ENCODE peak calls at places on chromosome 12, in seven cellular contexts. I is GM23248, Q is psoas muscle, T is adipocyte, C is ovary, H is AG10803, F is ascending aorta. R is an unnamed sample.

GRCh38 chr12:47740536-47741339 is 15.4 kb upstream of the ENDOU start:
- DNase-seq in I (no peak), Q (no peak), H (no peak), F (no peak), C (no peak), T (no peak), R (no peak)

GRCh38 chr12:52582971-52583456 is 9.4 kb upstream of the KRT74 start:
- DNase-seq in T (peak), I (peak), F (no peak), Q (peak), H (peak), C (no peak), R (no peak)

GRCh38 chr12:124925117-124925516 is 10.7 kb upstream of the UBC start:
- DNase-seq in H (no peak), F (no peak), T (no peak), Q (no peak), C (no peak), I (no peak), R (no peak)

GRCh38 chr12:122389677-122390076 is 32.8 kb downstream of the CLIP1 start:
- DNase-seq in C (no peak), T (no peak), I (no peak), H (peak), Q (no peak), F (no peak), R (no peak)

GRCh38 chr12:115370650-115371049 is 686.7 kb upstream of the TBX3 start:
- DNase-seq in T (no peak), C (no peak), I (no peak), F (no peak), Q (no peak), H (no peak), R (no peak)

GRCh38 chr12:24955389-24955788 is 6.5 kb upstream of the BCAT1 start:
- DNase-seq in F (no peak), I (no peak), C (no peak), H (no peak), Q (no peak), T (no peak), R (no peak)

GRCh38 chr12:129693731-129694130 is 210.1 kb downstream of the TMEM132D start:
- DNase-seq in Q (no peak), I (no peak), H (no peak), C (no peak), T (no peak), F (no peak), R (no peak)

GRCh38 chr12:123905319-123905925 is 67.2 kb downstream of the CCDC92 start:
- DNase-seq in F (no peak), I (peak), C (peak), T (peak), Q (no peak), H (peak), R (no peak)

GRCh38 chr12:111069886-111070285 is 149.5 kb upstream of the MYL2 start:
- DNase-seq in F (no peak), Q (no peak), I (no peak), T (no peak), C (no peak), H (no peak), R (no peak)

GRCh38 chr12:112314981-112315380 is 67.2 kb downstream of the HECTD4 start:
- DNase-seq in I (no peak), T (no peak), F (no peak), H (peak), C (no peak), Q (no peak), R (no peak)

GRCh38 chr12:11922361-11922760 is 148.4 kb upstream of the BCL2L14 start:
- DNase-seq in F (no peak), T (no peak), I (no peak), Q (no peak), H (no peak), C (no peak), R (no peak)

GRCh38 chr12:32895688-32896437 is 714 bp downstream of the PKP2 start:
- DNase-seq in H (no peak), F (no peak), I (no peak), C (peak), Q (no peak), T (no peak), R (no peak)

GRCh38 chr12:131829351-131829794 is 1.2 kb downstream of the MMP17 start:
- DNase-seq in T (peak), F (no peak), I (peak), H (no peak), Q (no peak), C (no peak), R (no peak)

GRCh38 chr12:3218150-3218845 is 141.1 kb downstream of the TSPAN9 start:
- DNase-seq in C (peak), Q (peak), I (peak), T (peak), F (peak), H (peak), R (peak)

GRCh38 chr12:51911788-51912711 is 4.7 kb downstream of the ACVRL1 start:
- DNase-seq in Q (peak), C (no peak), F (no peak), T (no peak), I (no peak), H (no peak), R (no peak)

GRCh38 chr12:106461730-106462129 is 104.2 kb downstream of the POLR3B start:
- DNase-seq in T (no peak), I (no peak), C (no peak), Q (no peak), F (no peak), H (no peak), R (no peak)

GRCh38 chr12:27545666-27546065 is 21.7 kb downstream of the PPFIBP1 start:
- DNase-seq in H (no peak), I (no peak), F (no peak), Q (no peak), T (no peak), C (no peak), R (no peak)

GRCh38 chr12:130214686-130215370 is 52.6 kb downstream of the FZD10 start:
- DNase-seq in Q (no peak), T (no peak), F (no peak), H (no peak), C (no peak), I (no peak), R (no peak)

GRCh38 chr12:65962921-65963883 is 138.9 kb downstream of the HMGA2 start:
- DNase-seq in F (no peak), Q (no peak), C (peak), T (no peak), I (no peak), H (no peak), R (no peak)

GRCh38 chr12:54136844-54137580 is 51.8 kb downstream of the SMUG1 start:
- DNase-seq in T (no peak), H (peak), C (no peak), F (no peak), I (peak), Q (no peak), R (no peak)

GRCh38 chr12:89948266-89949175 is 239.9 kb upstream of the ATP2B1 start:
- DNase-seq in T (no peak), H (no peak), I (no peak), Q (no peak), F (no peak), C (no peak), R (no peak)

GRCh38 chr12:104669851-104670337 is 213.1 kb downstream of the CHST11 start:
- DNase-seq in Q (peak), F (no peak), I (no peak), C (peak), T (no peak), H (peak), R (no peak)

GRCh38 chr12:50984899-50985298 is 32.6 kb downstream of the HIGD1C start:
- DNase-seq in Q (no peak), F (no peak), I (peak), C (no peak), T (no peak), H (no peak), R (no peak)

GRCh38 chr12:115584156-115584555 is 693.3 kb downstream of the MED13L start:
- DNase-seq in F (no peak), Q (no peak), C (no peak), H (no peak), I (no peak), T (no peak), R (no peak)

GRCh38 chr12:1995205-1995896 is 8.9 kb downstream of the DCP1B start:
- DNase-seq in Q (no peak), T (no peak), H (no peak), F (no peak), I (peak), C (no peak), R (no peak)

GRCh38 chr12:101086490-101086889 is 123.5 kb downstream of the SLC5A8 start:
- DNase-seq in I (peak), F (no peak), C (no peak), Q (no peak), T (no peak), H (peak), R (peak)

GRCh38 chr12:75710361-75711069 is 199.1 kb upstream of the KRR1 start:
- DNase-seq in H (peak), Q (no peak), T (peak), C (no peak), F (no peak), I (peak), R (no peak)

GRCh38 chr12:81530352-81530751 is 228.8 kb downstream of the PPFIA2 start:
- DNase-seq in F (no peak), H (no peak), Q (no peak), I (no peak), C (no peak), T (peak), R (no peak)

GRCh38 chr12:116766285-116766684 is 28.2 kb downstream of the RNFT2 start:
- DNase-seq in C (no peak), F (no peak), T (no peak), H (no peak), I (no peak), Q (no peak), R (no peak)

GRCh38 chr12:59446156-59446555 is 149.7 kb upstream of the SLC16A7 start:
- DNase-seq in I (no peak), F (no peak), H (no peak), C (no peak), Q (no peak), T (no peak), R (no peak)

GRCh38 chr12:131834798-131835615 is 6.8 kb downstream of the MMP17 start:
- DNase-seq in F (no peak), C (peak), T (no peak), H (no peak), Q (no peak), I (no peak), R (no peak)

GRCh38 chr12:98741229-98741614 is 96.1 kb downstream of the APAF1 start:
- DNase-seq in Q (no peak), H (no peak), T (no peak), F (no peak), I (peak), C (no peak), R (no peak)

GRCh38 chr12:58566599-58566998 is 353.7 kb downstream of the LRIG3 start:
- DNase-seq in Q (no peak), T (peak), C (no peak), I (peak), F (no peak), H (peak), R (peak)

GRCh38 chr12:102565555-102565954 is 85.2 kb upstream of the IGF1 start:
- DNase-seq in H (no peak), T (no peak), I (no peak), Q (no peak), C (no peak), F (no peak), R (no peak)

GRCh38 chr12:45615268-45615667 is 114.2 kb upstream of the ARID2 start:
- DNase-seq in H (peak), F (no peak), C (no peak), Q (no peak), T (peak), I (peak), R (peak)

GRCh38 chr12:126093911-126094310 is 1028.7 kb downstream of the AACS start:
- DNase-seq in H (no peak), Q (no peak), T (peak), I (peak), C (no peak), F (no peak), R (peak)

GRCh38 chr12:123379391-123379790 is 4.5 kb upstream of the KMT5A start:
- DNase-seq in H (no peak), Q (no peak), T (no peak), I (no peak), F (no peak), C (no peak), R (no peak)

GRCh38 chr12:19694627-19695026 is 255.3 kb downstream of the AEBP2 start:
- DNase-seq in C (no peak), T (peak), H (peak), Q (no peak), I (peak), F (no peak), R (peak)

GRCh38 chr12:25648460-25648859 is 95.4 kb upstream of the LMNTD1 start:
- DNase-seq in T (peak), F (no peak), Q (peak), H (peak), C (no peak), I (peak), R (peak)

GRCh38 chr12:69616025-69616424 is 5.3 kb upstream of the LRRC10 start:
- DNase-seq in Q (no peak), C (no peak), H (no peak), I (no peak), F (no peak), T (no peak), R (no peak)

GRCh38 chr12:69613351-69613750 is 2.6 kb upstream of the LRRC10 start:
- DNase-seq in I (no peak), T (no peak), C (no peak), F (no peak), H (no peak), Q (no peak), R (no peak)

GRCh38 chr12:69608114-69608513 is 2.6 kb downstream of the LRRC10 start:
- DNase-seq in Q (no peak), I (no peak), C (no peak), H (peak), F (no peak), T (peak), R (no peak)

GRCh38 chr12:69610729-69611128 is at the start of gene LRRC10:
- DNase-seq in F (no peak), C (no peak), H (no peak), Q (no peak), T (no peak), I (no peak), R (no peak)

DNA sequence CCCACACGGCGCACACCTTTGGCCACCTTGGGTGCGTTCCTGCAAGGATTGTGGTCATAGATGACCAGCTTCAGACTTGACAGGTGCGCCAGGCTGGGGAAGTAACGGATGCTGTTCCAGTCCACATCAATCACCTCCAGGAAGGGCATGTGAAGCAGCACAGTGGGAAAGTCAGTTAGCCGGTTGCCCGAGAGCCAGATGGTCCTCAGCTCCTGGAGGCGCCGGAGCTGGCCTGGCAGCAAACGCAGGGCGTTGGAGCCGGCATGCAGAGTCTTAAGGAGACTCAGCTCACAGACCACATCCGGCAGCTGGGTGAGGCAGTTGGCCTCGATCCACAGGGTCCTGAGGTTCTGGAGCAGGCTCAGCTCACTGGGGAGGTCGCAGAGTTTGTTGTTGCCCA is 581 bp downstream of the LRRC10 start:
- DNase-seq in I (no peak), C (no peak), F (no peak), T (no peak), H (no peak), Q (no peak), R (no peak)
- H3K4me3 ChIP-seq in I (no peak), C (no peak), F (no peak), T (no peak), H (no peak), Q (no peak), R (no peak)

DNA sequence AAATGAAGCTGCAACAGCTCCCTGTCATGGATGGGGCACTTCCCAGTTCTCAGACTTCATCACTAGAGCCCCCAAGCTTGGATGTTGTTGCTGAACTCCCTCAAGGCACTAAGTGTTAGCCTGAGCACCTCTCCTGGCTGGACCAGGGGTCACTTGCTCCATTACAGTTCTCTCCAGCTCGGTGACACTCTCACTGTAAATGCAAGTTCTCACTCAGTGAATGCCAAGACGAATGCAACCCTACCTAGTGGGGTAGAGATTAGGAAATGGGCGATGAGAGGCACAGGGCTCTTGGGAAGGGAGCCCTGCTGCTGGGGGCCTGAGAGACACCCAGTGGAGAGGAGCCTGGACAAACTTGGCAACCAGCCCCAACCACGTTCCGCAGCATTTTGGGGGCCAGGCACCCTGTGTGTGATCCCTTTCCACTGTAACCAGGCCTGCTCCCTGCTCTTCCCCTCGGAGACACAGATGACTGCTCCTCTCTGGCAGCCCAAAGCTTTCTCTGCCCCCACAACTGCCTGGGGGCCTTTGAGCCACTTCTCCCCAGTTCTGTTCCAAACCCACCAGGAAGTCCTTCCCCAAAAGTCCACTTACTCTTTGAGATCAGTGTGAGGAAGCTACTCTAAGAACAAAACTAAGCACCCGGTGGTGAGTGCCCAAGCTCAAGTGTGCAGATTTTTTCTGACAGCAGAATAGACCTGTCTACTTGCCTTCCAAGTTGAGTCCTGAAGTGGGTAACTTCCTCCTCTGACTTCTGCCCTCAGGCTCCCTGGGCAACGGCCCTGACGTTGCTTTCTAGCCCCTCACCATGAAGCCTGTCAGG is 8.0 kb upstream of the SELPLG start:
- DNase-seq in T (no peak), Q (no peak), C (no peak), H (no peak), I (no peak), F (no peak), R (no peak)
- H3K4me3 ChIP-seq in T (no peak), Q (no peak), C (no peak), H (no peak), I (no peak), F (no peak), R (no peak)

DNA sequence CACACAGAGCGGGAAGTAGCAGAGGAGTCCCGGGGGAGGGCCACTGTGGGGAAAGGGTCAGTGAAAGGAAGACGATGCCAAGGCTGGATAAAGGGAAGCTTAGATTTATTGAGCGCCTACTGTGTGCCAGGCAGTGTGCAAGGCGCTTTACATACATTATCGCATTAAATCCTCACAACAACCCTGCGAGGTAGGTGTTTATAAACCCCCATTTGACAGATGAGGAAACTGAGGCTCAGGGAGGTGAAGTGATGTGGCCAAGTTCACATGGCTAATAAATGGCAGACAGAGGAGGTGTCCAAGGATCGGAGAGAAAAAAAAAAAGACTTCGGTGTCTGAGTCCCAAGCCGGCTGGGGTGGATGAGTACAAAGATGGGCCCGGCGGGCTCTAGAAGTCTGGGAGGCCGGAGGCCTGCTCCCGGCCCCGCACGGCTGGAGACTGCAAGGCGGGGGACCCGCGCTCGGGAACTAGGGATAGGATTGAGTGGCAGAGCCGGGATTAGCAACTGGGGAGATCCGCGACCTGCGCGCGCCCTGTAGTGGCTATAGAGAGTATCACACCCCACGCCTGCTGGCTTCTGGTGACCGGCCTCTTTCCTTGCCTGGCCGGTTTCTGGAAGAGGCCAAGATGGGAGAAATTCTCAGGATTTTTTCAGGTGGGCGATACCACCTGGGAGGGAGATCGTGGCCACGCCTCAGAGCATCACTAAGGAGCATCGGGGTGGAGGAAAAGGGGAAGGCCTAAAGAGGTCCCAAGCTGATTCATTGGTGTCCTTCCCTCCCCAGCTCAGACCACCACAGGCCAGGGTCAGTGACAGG is 3.9 kb downstream of the DDN start:
- DNase-seq in I (peak), C (peak), H (peak), F (no peak), Q (peak), T (peak), R (no peak)
- H3K4me3 ChIP-seq in I (peak), C (no peak), H (peak), F (no peak), Q (peak), T (peak), R (peak)

GRCh38 chr12:13981296-13981962 is at the start of gene GRIN2B:
- DNase-seq in Q (no peak), H (no peak), T (no peak), I (no peak), C (peak), F (no peak), R (no peak)
- H3K4me3 ChIP-seq in Q (peak), H (no peak), T (peak), I (no peak), C (peak), F (peak), R (peak)

GRCh38 chr12:7058850-7059249 is 1.7 kb upstream of the C1S start:
- DNase-seq in T (no peak), F (no peak), C (no peak), H (no peak), Q (no peak), I (no peak), R (no peak)

GRCh38 chr12:7061138-7061537 is 620 bp downstream of the C1S start:
- DNase-seq in F (no peak), I (peak), Q (no peak), T (no peak), H (peak), C (peak), R (no peak)

GRCh38 chr12:7059780-7060179 is 738 bp upstream of the C1S start:
- DNase-seq in T (no peak), F (no peak), H (no peak), I (no peak), Q (no peak), C (no peak), R (no peak)

GRCh38 chr12:7061596-7061995 is 1.1 kb downstream of the C1S start:
- DNase-seq in F (no peak), H (no peak), I (no peak), Q (no peak), C (peak), T (no peak), R (no peak)

GRCh38 chr12:7060353-7060954 is at the start of gene C1S:
- DNase-seq in F (peak), H (peak), T (peak), I (peak), Q (peak), C (peak), R (peak)
- H3K4me3 ChIP-seq in F (peak), H (peak), T (peak), I (peak), Q (peak), C (peak), R (peak)

R was measured in skeletal muscle cell.